ENCODE peak calls at places on chromosomes 11 and 22, in six cellular contexts. G, L, F, Y, X and M are unnamed samples.

GRCh38 chr11:36702330-36703054 is 104.5 kb upstream of the RAG2 start:
- DNase-seq in G (no peak), L (no peak), F (peak), Y (peak), X (peak), M (peak)

GRCh38 chr22:42837556-42837955 is 19.5 kb downstream of the ARFGAP3 start:
- DNase-seq in G (no peak), L (no peak), F (no peak), Y (no peak), X (no peak), M (no peak)

GRCh38 chr11:20310137-20310536 is 53.4 kb upstream of the HTATIP2 start:
- DNase-seq in G (no peak), L (no peak), F (no peak), Y (no peak), X (no peak), M (no peak)

GRCh38 chr11:44407211-44407996 is 97.5 kb upstream of the ALX4 start:
- DNase-seq in G (no peak), L (no peak), F (no peak), Y (no peak), X (no peak), M (no peak)

GRCh38 chr11:94879006-94879405 is 94.3 kb downstream of the CWC15 start:
- DNase-seq in G (no peak), L (no peak), F (no peak), Y (no peak), X (no peak), M (no peak)

GRCh38 chr11:57248780-57249383 is 11.8 kb upstream of the APLNR start:
- DNase-seq in G (peak), L (peak), F (peak), Y (no peak), X (peak), M (no peak)

GRCh38 chr22:32916025-32916424 is 114.5 kb downstream of the TIMP3 start:
- DNase-seq in G (no peak), L (no peak), F (no peak), Y (no peak), X (no peak), M (no peak)

GRCh38 chr22:46054091-46054877 is 77.3 kb upstream of the WNT7B start:
- DNase-seq in G (peak), L (peak), F (no peak), Y (peak), X (no peak), M (peak)

GRCh38 chr11:110599207-110599606 is 113.0 kb downstream of the ARHGAP20 start:
- DNase-seq in G (peak), L (no peak), F (no peak), Y (no peak), X (no peak), M (no peak)

GRCh38 chr11:113529606-113530005 is 54.4 kb upstream of the DRD2 start:
- DNase-seq in G (no peak), L (no peak), F (no peak), Y (no peak), X (no peak), M (no peak)

GRCh38 chr22:22069450-22070370 is 87.1 kb upstream of the TOP3B start:
- DNase-seq in G (no peak), L (no peak), F (no peak), Y (no peak), X (no peak), M (no peak)

GRCh38 chr11:119065369-119065768 is 2.2 kb upstream of the VPS11 start:
- DNase-seq in G (no peak), L (no peak), F (no peak), Y (no peak), X (no peak), M (peak)

GRCh38 chr11:68649851-68650555 is 34.3 kb upstream of the GAL start:
- DNase-seq in G (no peak), L (no peak), F (no peak), Y (no peak), X (no peak), M (no peak)

GRCh38 chr11:12376259-12376971 is 956 bp upstream of the PARVA start:
- DNase-seq in G (no peak), L (peak), F (no peak), Y (no peak), X (no peak), M (no peak)

GRCh38 chr11:33967451-33967850 is 75.6 kb upstream of the LMO2 start:
- DNase-seq in G (no peak), L (no peak), F (no peak), Y (no peak), X (no peak), M (no peak)

GRCh38 chr22:23207786-23208325 is 27.5 kb downstream of the BCR start:
- DNase-seq in G (no peak), L (no peak), F (no peak), Y (peak), X (no peak), M (no peak)

GRCh38 chr11:128575956-128576340 is 11.4 kb downstream of the ETS1 start:
- DNase-seq in G (no peak), L (no peak), F (no peak), Y (no peak), X (no peak), M (no peak)

GRCh38 chr11:115737875-115738274 is 233.7 kb upstream of the CADM1 start:
- DNase-seq in G (no peak), L (no peak), F (no peak), Y (no peak), X (no peak), M (no peak)

GRCh38 chr11:20137637-20138036 is 22.6 kb downstream of the DBX1 start:
- DNase-seq in G (no peak), L (no peak), F (no peak), Y (no peak), X (no peak), M (no peak)

GRCh38 chr22:39999144-39999757 is 4.5 kb downstream of the FAM83F start:
- DNase-seq in G (no peak), L (no peak), F (no peak), Y (no peak), X (no peak), M (no peak)

GRCh38 chr11:78351979-78352731 is 65.5 kb downstream of the GAB2 start:
- DNase-seq in G (no peak), L (no peak), F (no peak), Y (no peak), X (no peak), M (no peak)

GRCh38 chr11:16365456-16366355 is 9.4 kb upstream of the SOX6 start:
- DNase-seq in G (no peak), L (no peak), F (no peak), Y (no peak), X (no peak), M (no peak)

GRCh38 chr22:46131151-46131587 is 19.2 kb upstream of the PPARA start:
- DNase-seq in G (no peak), L (no peak), F (no peak), Y (no peak), X (no peak), M (no peak)

GRCh38 chr11:31557991-31558390 is 48.4 kb downstream of the ELP4 start:
- DNase-seq in G (no peak), L (no peak), F (no peak), Y (no peak), X (no peak), M (no peak)

GRCh38 chr22:29152381-29153138 is 53.1 kb upstream of the EMID1 start:
- DNase-seq in G (no peak), L (peak), F (no peak), Y (no peak), X (no peak), M (no peak)

GRCh38 chr11:120188831-120189455 is 21.9 kb upstream of the OAF start:
- DNase-seq in G (no peak), L (peak), F (no peak), Y (no peak), X (no peak), M (no peak)

GRCh38 chr11:2436013-2436520 is 8.2 kb downstream of the TRPM5 start:
- DNase-seq in G (peak), L (peak), F (no peak), Y (no peak), X (no peak), M (no peak)

GRCh38 chr22:17725465-17725800 is 48.8 kb downstream of the BID start:
- DNase-seq in G (no peak), L (no peak), F (no peak), Y (no peak), X (no peak), M (no peak)

GRCh38 chr11:126716456-126717083 is 284.0 kb downstream of the KIRREL3 start:
- DNase-seq in G (no peak), L (no peak), F (peak), Y (no peak), X (no peak), M (peak)

GRCh38 chr22:19764636-19765476 is 4.3 kb downstream of the TBX1 start:
- DNase-seq in G (no peak), L (no peak), F (no peak), Y (peak), X (no peak), M (no peak)

GRCh38 chr22:25689631-25690030 is 52.4 kb upstream of the MYO18B start:
- DNase-seq in G (no peak), L (no peak), F (no peak), Y (no peak), X (no peak), M (no peak)

GRCh38 chr11:47161134-47161854 is 15.4 kb downstream of the ARFGAP2 start:
- DNase-seq in G (no peak), L (peak), F (peak), Y (peak), X (no peak), M (peak)

GRCh38 chr11:3178349-3178748 is 13.2 kb upstream of the OSBPL5 start:
- DNase-seq in G (no peak), L (no peak), F (no peak), Y (no peak), X (no peak), M (no peak)

GRCh38 chr22:35872451-35872850 is 154.8 kb downstream of the APOL5 start:
- DNase-seq in G (no peak), L (no peak), F (no peak), Y (no peak), X (no peak), M (no peak)

GRCh38 chr11:35507688-35508087 is 17.7 kb downstream of the PAMR1 start:
- DNase-seq in G (no peak), L (no peak), F (no peak), Y (no peak), X (no peak), M (no peak)
- TF ChIP-seq CTCF in G (no peak), L (no peak), F (no peak), Y (no peak), X (peak), M (no peak)

DNA sequence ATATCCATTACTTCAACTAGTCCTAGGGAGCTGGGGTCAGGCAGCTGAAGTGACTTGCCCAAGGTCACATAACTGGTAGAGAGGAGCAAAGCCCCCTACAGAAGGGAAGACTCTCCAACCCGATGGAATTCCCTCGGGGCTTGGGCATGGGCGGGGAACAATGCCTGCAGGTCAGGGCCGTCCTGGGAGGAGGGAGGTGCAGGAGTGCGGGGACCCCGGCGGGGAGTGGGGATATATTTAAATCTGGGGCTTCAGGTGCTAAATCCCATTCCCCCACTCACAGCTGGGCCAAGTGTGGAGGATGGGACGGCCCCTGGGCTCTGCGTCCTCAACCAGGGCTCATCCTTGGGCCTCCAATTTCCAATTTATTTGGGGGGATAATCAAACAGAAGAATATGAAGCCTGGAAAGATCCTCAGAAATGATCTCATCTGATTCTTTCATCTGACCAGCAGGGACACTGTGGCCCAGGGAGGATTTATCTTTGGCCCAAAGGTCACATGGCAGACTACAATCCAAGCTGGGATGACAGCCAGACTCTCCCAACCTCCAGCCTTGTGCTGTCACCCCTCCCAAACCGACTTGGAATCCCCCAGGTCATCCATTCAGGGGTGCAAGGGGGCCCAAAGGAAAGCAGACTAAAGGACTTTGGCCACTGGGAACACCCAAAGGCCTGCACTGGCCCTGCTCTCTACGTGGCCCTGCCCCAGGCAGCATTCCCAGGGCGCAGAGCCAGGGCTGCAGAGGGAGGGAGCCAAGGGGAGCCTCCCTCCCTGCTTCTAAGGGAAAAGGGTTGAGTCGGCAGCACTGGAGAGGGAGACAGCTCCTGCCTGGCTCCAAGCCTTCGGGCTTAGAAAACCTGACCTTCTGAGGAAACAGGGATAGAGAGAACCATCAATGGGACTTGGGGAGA is 8.7 kb upstream of the C1QTNF6 start:
- DNase-seq in G (peak), L (peak), F (no peak), Y (peak), X (peak), M (no peak)
- TF ChIP-seq CTCF in G (peak), L (peak), F (no peak), Y (no peak), X (no peak), M (no peak)

DNA sequence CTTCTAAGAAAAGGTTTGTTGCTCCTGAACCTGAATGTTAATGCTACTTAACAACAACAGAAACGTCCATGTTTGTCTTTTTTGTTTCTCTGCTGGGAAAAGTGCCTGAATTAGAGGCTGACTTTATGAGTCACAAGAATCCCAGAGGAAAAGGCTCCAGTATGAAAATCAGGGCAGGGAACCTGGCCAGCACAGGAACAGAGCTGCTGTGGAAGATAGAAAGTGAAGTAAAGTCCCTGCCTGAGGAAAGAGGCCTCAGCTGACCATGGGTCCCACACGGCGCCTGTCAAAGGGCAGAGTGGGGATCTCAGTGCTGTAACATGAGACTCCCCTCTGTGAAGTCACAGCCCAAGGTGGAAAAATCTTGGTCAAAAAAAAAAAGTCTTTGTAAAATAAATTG is 632.3 kb upstream of the CCDC90B start:
- DNase-seq in G (no peak), L (no peak), F (no peak), Y (no peak), X (no peak), M (no peak)
- TF ChIP-seq CTCF in G (no peak), L (no peak), F (no peak), Y (no peak), X (no peak), M (no peak)

GRCh38 chr11:8383627-8384026 is 119.9 kb upstream of the LMO1 start:
- DNase-seq in G (no peak), L (no peak), F (no peak), Y (no peak), X (no peak), M (no peak)

GRCh38 chr11:8381871-8382396 is 118.3 kb upstream of the LMO1 start:
- DNase-seq in G (no peak), L (no peak), F (no peak), Y (no peak), X (no peak), M (no peak)

GRCh38 chr11:8383227-8383626 is 119.5 kb upstream of the LMO1 start:
- DNase-seq in G (no peak), L (no peak), F (no peak), Y (no peak), X (no peak), M (no peak)

GRCh38 chr11:8382436-8383053 is 118.9 kb upstream of the LMO1 start:
- DNase-seq in G (no peak), L (no peak), F (no peak), Y (no peak), X (peak), M (no peak)

DNA sequence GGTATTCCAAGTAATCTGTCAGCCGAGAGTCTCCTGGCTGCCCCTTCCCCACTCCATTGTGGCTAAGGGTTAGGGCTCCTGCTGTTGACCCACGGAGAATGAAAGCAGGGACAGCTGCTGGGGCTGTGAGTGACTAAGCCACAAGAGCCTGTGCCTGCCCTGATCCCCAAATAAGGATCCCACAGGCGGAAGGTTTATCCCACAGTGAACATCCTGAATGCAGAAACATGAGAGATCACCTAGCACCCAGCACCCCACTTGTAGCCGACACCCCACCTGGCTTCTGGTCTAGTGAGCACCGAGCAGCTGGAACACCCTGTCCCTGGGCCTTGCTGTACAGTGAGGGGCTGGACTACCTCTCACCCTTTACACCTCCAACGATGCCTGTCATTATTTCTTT is 117.7 kb upstream of the LMO1 start:
- DNase-seq in G (no peak), L (no peak), F (no peak), Y (no peak), X (no peak), M (no peak)
- TF ChIP-seq CTCF in G (no peak), L (no peak), F (no peak), Y (no peak), X (no peak), M (no peak)

GRCh38 chr11:134980819-134981710 is 569.0 kb upstream of the B3GAT1 start:
- DNase-seq in G (no peak), L (no peak), F (no peak), Y (no peak), X (no peak), M (no peak)

GRCh38 chr11:134975866-134976265 is 563.8 kb upstream of the B3GAT1 start:
- DNase-seq in G (no peak), L (no peak), F (no peak), Y (no peak), X (no peak), M (no peak)

GRCh38 chr11:134981824-134982223 is 569.8 kb upstream of the B3GAT1 start:
- DNase-seq in G (no peak), L (no peak), F (no peak), Y (no peak), X (no peak), M (no peak)

GRCh38 chr11:134976540-134976939 is 564.5 kb upstream of the B3GAT1 start:
- DNase-seq in G (no peak), L (no peak), F (no peak), Y (no peak), X (no peak), M (no peak)

GRCh38 chr11:134978388-134979088 is 566.5 kb upstream of the B3GAT1 start:
- DNase-seq in G (no peak), L (no peak), F (no peak), Y (no peak), X (no peak), M (no peak)
- TF ChIP-seq CTCF in G (no peak), L (no peak), F (no peak), Y (no peak), X (no peak), M (peak)

GRCh38 chr11:854601-855342 is 12.1 kb downstream of the TSPAN4 start:
- DNase-seq in G (no peak), L (no peak), F (no peak), Y (no peak), X (no peak), M (no peak)

GRCh38 chr11:855796-856195 is 13.1 kb downstream of the TSPAN4 start:
- DNase-seq in G (no peak), L (no peak), F (no peak), Y (no peak), X (no peak), M (no peak)

GRCh38 chr11:855343-855674 is 12.7 kb downstream of the TSPAN4 start:
- DNase-seq in G (no peak), L (no peak), F (no peak), Y (no peak), X (no peak), M (no peak)

GRCh38 chr11:858053-858992 is 15.7 kb downstream of the TSPAN4 start:
- DNase-seq in G (no peak), L (no peak), F (no peak), Y (no peak), X (no peak), M (no peak)

GRCh38 chr11:856397-856796 is 13.7 kb downstream of the TSPAN4 start:
- DNase-seq in G (no peak), L (no peak), F (no peak), Y (no peak), X (no peak), M (no peak)
- TF ChIP-seq CTCF in G (no peak), L (no peak), F (no peak), Y (no peak), X (no peak), M (no peak)